ENCODE peak calls at places on chromosomes 4 and X, in eight cellular contexts. One of them, this sample, is unnamed. For H3K9me3, the result is how much of the 10 kb centered on the place peaks cover.

GRCh38 chrX:148049441-148049840 is 68.3 kb downstream of the FMR1NB start:
- DNase-seq in breast epithelium: no peak
- DNase-seq in A549: peak
- DNase-seq in upper lobe of left lung: no peak
- DNase-seq in ovary: no peak
- DNase-seq in endothelial cell of umbilical vein: peak
- DNase-seq in H1: no peak
- DNase-seq in heart left ventricle: no peak
- DNase-seq in this sample: no peak

GRCh38 chr4:128880662-128881061 is 71.2 kb downstream of the JADE1 start:
- DNase-seq in breast epithelium: no peak
- DNase-seq in A549: no peak
- DNase-seq in upper lobe of left lung: no peak
- DNase-seq in ovary: no peak
- DNase-seq in endothelial cell of umbilical vein: no peak
- DNase-seq in H1: no peak
- DNase-seq in heart left ventricle: no peak
- DNase-seq in this sample: no peak

GRCh38 chr4:89434364-89434988 is 126.9 kb upstream of the GPRIN3 start:
- DNase-seq in breast epithelium: no peak
- DNase-seq in A549: peak
- DNase-seq in upper lobe of left lung: no peak
- DNase-seq in ovary: no peak
- DNase-seq in endothelial cell of umbilical vein: peak
- DNase-seq in H1: no peak
- DNase-seq in heart left ventricle: no peak
- DNase-seq in this sample: no peak

GRCh38 chr4:40601641-40602040 is 28.0 kb downstream of the RBM47 start:
- DNase-seq in breast epithelium: no peak
- DNase-seq in A549: no peak
- DNase-seq in upper lobe of left lung: peak
- DNase-seq in ovary: no peak
- DNase-seq in endothelial cell of umbilical vein: no peak
- DNase-seq in H1: no peak
- DNase-seq in heart left ventricle: no peak
- DNase-seq in this sample: peak

GRCh38 chr4:89836897-89837384 is at the start of gene SNCA:
- DNase-seq in breast epithelium: peak
- DNase-seq in A549: peak
- DNase-seq in upper lobe of left lung: peak
- DNase-seq in ovary: peak
- DNase-seq in endothelial cell of umbilical vein: peak
- DNase-seq in H1: peak
- DNase-seq in heart left ventricle: peak
- DNase-seq in this sample: peak

GRCh38 chrX:115260330-115260729 is 26.4 kb upstream of the LRCH2 start:
- DNase-seq in breast epithelium: no peak
- DNase-seq in A549: no peak
- DNase-seq in upper lobe of left lung: no peak
- DNase-seq in ovary: no peak
- DNase-seq in endothelial cell of umbilical vein: no peak
- DNase-seq in H1: no peak
- DNase-seq in heart left ventricle: no peak
- DNase-seq in this sample: no peak

GRCh38 chr4:119300388-119301131 is 21.4 kb downstream of the FABP2 start:
- DNase-seq in breast epithelium: peak
- DNase-seq in A549: peak
- DNase-seq in upper lobe of left lung: peak
- DNase-seq in ovary: peak
- DNase-seq in endothelial cell of umbilical vein: peak
- DNase-seq in H1: peak
- DNase-seq in heart left ventricle: peak
- DNase-seq in this sample: peak

GRCh38 chr4:154999950-155000578 is 208.4 kb upstream of the NPY2R start:
- DNase-seq in breast epithelium: no peak
- DNase-seq in A549: no peak
- DNase-seq in upper lobe of left lung: no peak
- DNase-seq in ovary: no peak
- DNase-seq in endothelial cell of umbilical vein: no peak
- DNase-seq in H1: no peak
- DNase-seq in heart left ventricle: no peak
- DNase-seq in this sample: no peak

GRCh38 chr4:36394352-36394903 is 113.0 kb downstream of the DTHD1 start:
- DNase-seq in breast epithelium: no peak
- DNase-seq in A549: peak
- DNase-seq in upper lobe of left lung: no peak
- DNase-seq in ovary: no peak
- DNase-seq in endothelial cell of umbilical vein: no peak
- DNase-seq in H1: no peak
- DNase-seq in heart left ventricle: no peak
- DNase-seq in this sample: no peak

GRCh38 chrX:117839544-117839943 is 277.1 kb downstream of the KLHL13 start:
- DNase-seq in breast epithelium: no peak
- DNase-seq in A549: peak
- DNase-seq in upper lobe of left lung: no peak
- DNase-seq in ovary: no peak
- DNase-seq in endothelial cell of umbilical vein: no peak
- DNase-seq in H1: no peak
- DNase-seq in heart left ventricle: no peak
- DNase-seq in this sample: no peak

GRCh38 chr4:72809208-72809607 is 240.2 kb upstream of the ADAMTS3 start:
- DNase-seq in breast epithelium: no peak
- DNase-seq in A549: no peak
- DNase-seq in upper lobe of left lung: no peak
- DNase-seq in ovary: no peak
- DNase-seq in endothelial cell of umbilical vein: no peak
- DNase-seq in H1: no peak
- DNase-seq in heart left ventricle: no peak
- DNase-seq in this sample: no peak

GRCh38 chr4:94561249-94562024 is 109.7 kb downstream of the PDLIM5 start:
- DNase-seq in breast epithelium: no peak
- DNase-seq in A549: no peak
- DNase-seq in upper lobe of left lung: no peak
- DNase-seq in ovary: no peak
- DNase-seq in endothelial cell of umbilical vein: peak
- DNase-seq in H1: no peak
- DNase-seq in heart left ventricle: no peak
- DNase-seq in this sample: no peak

GRCh38 chr4:41216294-41217019 is 2.1 kb upstream of the APBB2 start:
- DNase-seq in breast epithelium: peak
- DNase-seq in A549: peak
- DNase-seq in upper lobe of left lung: peak
- DNase-seq in ovary: peak
- DNase-seq in endothelial cell of umbilical vein: peak
- DNase-seq in H1: peak
- DNase-seq in heart left ventricle: peak
- DNase-seq in this sample: peak

GRCh38 chr4:588351-588849 is 12.3 kb upstream of the TMEM271 start:
- DNase-seq in breast epithelium: no peak
- DNase-seq in A549: no peak
- DNase-seq in upper lobe of left lung: no peak
- DNase-seq in ovary: no peak
- DNase-seq in endothelial cell of umbilical vein: no peak
- DNase-seq in H1: no peak
- DNase-seq in heart left ventricle: no peak
- DNase-seq in this sample: no peak

GRCh38 chr4:590313-590841 is 14.3 kb upstream of the TMEM271 start:
- DNase-seq in breast epithelium: no peak
- DNase-seq in A549: no peak
- DNase-seq in upper lobe of left lung: no peak
- DNase-seq in ovary: no peak
- DNase-seq in endothelial cell of umbilical vein: no peak
- DNase-seq in H1: no peak
- DNase-seq in heart left ventricle: no peak
- DNase-seq in this sample: no peak

GRCh38 chr4:589219-589963 is 13.3 kb upstream of the TMEM271 start:
- DNase-seq in breast epithelium: no peak
- DNase-seq in A549: no peak
- DNase-seq in upper lobe of left lung: no peak
- DNase-seq in ovary: no peak
- DNase-seq in endothelial cell of umbilical vein: no peak
- DNase-seq in H1: no peak
- DNase-seq in heart left ventricle: no peak
- DNase-seq in this sample: no peak

GRCh38 chr4:587671-588350 is 11.7 kb upstream of the TMEM271 start:
- DNase-seq in breast epithelium: no peak
- DNase-seq in A549: no peak
- DNase-seq in upper lobe of left lung: no peak
- DNase-seq in ovary: no peak
- DNase-seq in endothelial cell of umbilical vein: no peak
- DNase-seq in H1: no peak
- DNase-seq in heart left ventricle: no peak
- DNase-seq in this sample: no peak

DNA sequence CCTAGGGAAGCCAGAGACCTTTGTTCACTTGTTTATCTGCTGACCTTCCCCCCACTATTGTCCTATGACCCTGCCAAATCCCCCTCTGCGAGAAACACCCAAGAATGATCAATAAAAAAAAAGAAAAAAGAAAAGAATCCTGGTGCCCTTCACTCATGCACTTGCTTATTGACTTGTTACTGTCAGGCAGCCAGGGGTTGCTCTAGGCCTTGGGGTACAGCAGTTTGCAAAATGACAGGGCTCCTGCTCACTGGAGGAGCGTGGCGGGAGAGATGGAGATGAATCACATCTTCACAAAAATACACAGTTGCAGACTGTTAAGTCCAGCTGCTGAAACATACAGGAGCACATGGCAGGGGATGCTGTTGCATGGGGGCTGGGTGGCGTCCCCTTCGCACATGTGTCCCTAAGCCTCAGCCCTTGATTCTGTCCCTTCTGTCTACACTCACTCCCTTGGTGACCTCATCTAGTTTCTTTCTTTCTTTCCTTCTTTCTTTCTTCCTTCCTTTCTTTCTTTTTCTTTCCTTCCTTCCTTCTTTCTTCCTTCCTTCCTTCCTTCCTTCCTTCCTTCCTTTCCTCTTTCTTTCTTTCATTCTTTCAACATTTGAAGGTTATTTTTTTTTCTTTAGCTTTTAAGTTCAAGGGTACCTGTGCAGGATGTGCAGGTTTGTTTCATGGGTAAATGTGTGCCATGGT is 16.9 kb upstream of the TMEM271 start:
- DNase-seq in breast epithelium: no peak
- DNase-seq in A549: no peak
- DNase-seq in upper lobe of left lung: no peak
- DNase-seq in ovary: no peak
- DNase-seq in endothelial cell of umbilical vein: no peak
- DNase-seq in H1: no peak
- DNase-seq in heart left ventricle: no peak
- DNase-seq in this sample: no peak
- H3K9me3 ChIP-seq in breast epithelium: under half
- H3K9me3 ChIP-seq in A549: under half
- H3K9me3 ChIP-seq in upper lobe of left lung: under half
- H3K9me3 ChIP-seq in ovary: under half
- H3K9me3 ChIP-seq in endothelial cell of umbilical vein: under half
- H3K9me3 ChIP-seq in H1: under half
- H3K9me3 ChIP-seq in heart left ventricle: under half
- H3K9me3 ChIP-seq in this sample: under half

DNA sequence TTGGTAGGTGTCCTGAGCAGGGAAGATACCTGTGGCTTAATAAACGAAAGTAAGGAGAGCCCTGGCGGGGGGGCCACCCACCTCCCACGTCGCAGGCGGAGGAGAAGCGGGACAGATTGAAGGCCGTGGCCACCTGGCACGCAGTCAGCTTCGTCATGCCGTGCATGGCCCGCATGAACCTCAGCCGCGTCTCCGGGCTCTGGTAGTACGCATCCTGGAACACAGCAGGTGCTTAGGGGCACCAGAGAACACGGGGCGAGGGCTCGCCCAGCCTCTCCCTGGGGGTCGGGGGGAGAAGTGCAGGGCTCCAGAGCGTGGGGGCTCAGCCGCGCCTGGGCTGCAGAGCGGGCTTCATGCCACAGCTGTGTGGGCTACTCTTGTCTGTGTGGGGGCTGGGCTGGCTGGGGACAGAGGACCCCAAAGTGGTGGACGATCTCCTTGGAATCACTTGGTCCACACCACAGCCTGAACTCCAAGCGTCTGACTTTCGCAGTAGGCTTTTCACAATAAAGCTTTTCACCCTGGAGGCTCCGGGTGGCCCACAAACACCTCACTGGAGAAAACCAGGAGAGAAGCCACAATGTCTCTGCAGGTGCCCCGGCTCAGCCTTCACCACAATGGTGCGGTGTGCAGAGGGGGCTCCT is 27.1 kb upstream of the SLC25A6 start:
- DNase-seq in breast epithelium: no peak
- DNase-seq in A549: no peak
- DNase-seq in upper lobe of left lung: no peak
- DNase-seq in ovary: peak
- DNase-seq in endothelial cell of umbilical vein: no peak
- DNase-seq in H1: no peak
- DNase-seq in heart left ventricle: no peak
- DNase-seq in this sample: no peak
- TF ChIP-seq POLR2A in breast epithelium: no peak
- TF ChIP-seq POLR2A in A549: no peak
- TF ChIP-seq POLR2A in upper lobe of left lung: no peak
- TF ChIP-seq POLR2A in ovary: no peak
- TF ChIP-seq POLR2A in endothelial cell of umbilical vein: peak
- TF ChIP-seq POLR2A in H1: peak
- TF ChIP-seq POLR2A in heart left ventricle: no peak
- TF ChIP-seq POLR2A in this sample: no peak

DNA sequence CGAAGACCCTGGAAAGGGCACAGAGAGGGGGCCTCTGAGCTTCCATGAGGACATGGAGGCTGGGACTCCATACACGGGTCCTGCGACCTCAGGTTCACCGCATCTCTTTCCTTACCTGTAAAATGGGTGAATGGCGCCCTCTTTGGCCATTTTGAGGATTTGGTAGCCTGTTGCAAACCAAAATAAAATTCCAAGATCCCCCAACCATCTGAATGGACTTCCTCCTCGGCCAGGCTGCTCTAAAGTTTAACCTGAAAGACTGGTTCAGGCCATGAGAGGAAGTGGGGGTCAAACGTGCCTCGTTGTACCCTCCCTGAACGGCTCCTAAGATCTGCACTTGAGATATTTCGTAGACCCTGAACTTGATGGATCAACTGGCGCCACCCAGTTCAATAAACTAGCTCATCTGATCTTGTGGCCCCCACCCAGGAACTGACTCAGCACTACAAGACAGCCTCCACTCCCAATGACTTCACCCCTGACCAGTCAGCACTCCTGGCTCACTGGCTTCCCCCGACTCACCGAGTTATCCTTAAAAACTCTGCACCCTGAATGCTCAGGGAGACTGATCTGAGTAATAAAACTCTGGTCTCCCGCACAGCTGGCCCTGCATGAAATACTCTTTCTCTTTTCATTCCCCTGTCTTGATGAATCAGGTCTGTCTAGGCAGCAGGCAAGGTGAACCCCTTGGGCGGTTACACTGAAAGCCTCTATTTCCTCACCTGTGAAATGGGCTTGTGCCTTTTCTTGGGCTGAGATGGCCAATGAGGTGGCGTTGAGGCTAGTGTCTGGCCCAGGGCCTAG is 32.9 kb upstream of the GPR78 start:
- DNase-seq in breast epithelium: no peak
- DNase-seq in A549: peak
- DNase-seq in upper lobe of left lung: no peak
- DNase-seq in ovary: peak
- DNase-seq in endothelial cell of umbilical vein: no peak
- DNase-seq in H1: peak
- DNase-seq in heart left ventricle: no peak
- DNase-seq in this sample: peak
- TF ChIP-seq CTCF in breast epithelium: peak
- TF ChIP-seq CTCF in A549: no peak
- TF ChIP-seq CTCF in upper lobe of left lung: peak
- TF ChIP-seq CTCF in ovary: no peak
- TF ChIP-seq CTCF in endothelial cell of umbilical vein: peak
- TF ChIP-seq CTCF in H1: peak
- TF ChIP-seq CTCF in heart left ventricle: no peak
- TF ChIP-seq CTCF in this sample: peak

GRCh38 chrX:54551801-54552200 is 21.8 kb downstream of the GNL3L start:
- DNase-seq in breast epithelium: no peak
- DNase-seq in A549: no peak
- DNase-seq in upper lobe of left lung: no peak
- DNase-seq in ovary: no peak
- DNase-seq in endothelial cell of umbilical vein: no peak
- DNase-seq in H1: no peak
- DNase-seq in heart left ventricle: no peak
- DNase-seq in this sample: no peak
- H3K9me3 ChIP-seq in breast epithelium: under half
- H3K9me3 ChIP-seq in A549: under half
- H3K9me3 ChIP-seq in upper lobe of left lung: under half
- H3K9me3 ChIP-seq in ovary: under half
- H3K9me3 ChIP-seq in endothelial cell of umbilical vein: under half
- H3K9me3 ChIP-seq in H1: under half
- H3K9me3 ChIP-seq in heart left ventricle: under half
- H3K9me3 ChIP-seq in this sample: under half

This sample was measured in body of pancreas.